ENCODE peak calls at places on chromosome 16, in eight cellular contexts. L is H9; W is stimulated activated CD4-positive, alpha-beta T cell treated with anti-CD3 and anti-CD28 coated beads, Interleukin-2, amount 100 ng/mL, for 48 hours; A is EH; X is anterior cingulate cortex; Z is stimulated activated CD8-positive, alpha-beta memory T cell treated with anti-CD3 and anti-CD28 coated beads, Interleukin-15, amount 100 ng/mL, for 24 hours; E is fibroblast of mammary gland; J is GM04504. U is an unnamed sample.

GRCh38 chr16:10613771-10614485 is 33.5 kb upstream of the EMP2 start:
- DNase-seq in L (no peak), W (no peak), A (no peak), X (no peak), Z (no peak), E (no peak), J (no peak), U (no peak)

GRCh38 chr16:17638134-17638533 is 167.4 kb upstream of the XYLT1 start:
- DNase-seq in L (no peak), W (no peak), A (no peak), X (no peak), Z (no peak), E (no peak), J (no peak), U (no peak)

GRCh38 chr16:58267524-58268243 is 27.1 kb downstream of the PRSS54 start:
- DNase-seq in L (no peak), W (no peak), A (no peak), X (no peak), Z (no peak), E (no peak), J (no peak), U (no peak)

GRCh38 chr16:81175325-81175891 is 63.1 kb upstream of the BCO1 start:
- DNase-seq in L (no peak), W (no peak), A (peak), X (no peak), Z (no peak), E (peak), J (peak), U (no peak)

GRCh38 chr16:81544261-81544660 is 99.7 kb downstream of the CMIP start:
- DNase-seq in L (no peak), W (no peak), A (no peak), X (no peak), Z (no peak), E (no peak), J (no peak), U (no peak)

GRCh38 chr16:1941162-1941923 is 1.7 kb downstream of the MSRB1 start:
- DNase-seq in L (peak), W (no peak), A (no peak), X (no peak), Z (no peak), E (no peak), J (no peak), U (peak)

GRCh38 chr16:69073181-69073669 is 32.2 kb upstream of the HAS3 start:
- DNase-seq in L (no peak), W (no peak), A (peak), X (no peak), Z (no peak), E (peak), J (peak), U (no peak)

GRCh38 chr16:66131156-66131807 is 235.2 kb upstream of the CDH5 start:
- DNase-seq in L (no peak), W (no peak), A (peak), X (no peak), Z (no peak), E (peak), J (no peak), U (no peak)

GRCh38 chr16:85650864-85651811 is 37.6 kb downstream of the GINS2 start:
- DNase-seq in L (no peak), W (no peak), A (no peak), X (peak), Z (no peak), E (no peak), J (no peak), U (no peak)

GRCh38 chr16:138049-138417 is 440 bp downstream of the NPRL3 start:
- DNase-seq in L (peak), W (peak), A (peak), X (no peak), Z (no peak), E (no peak), J (no peak), U (peak)

GRCh38 chr16:17160285-17160854 is 310.4 kb downstream of the XYLT1 start:
- DNase-seq in L (no peak), W (no peak), A (peak), X (no peak), Z (no peak), E (no peak), J (no peak), U (no peak)

GRCh38 chr16:88633684-88634140 is 4.7 kb upstream of the IL17C start:
- DNase-seq in L (peak), W (peak), A (peak), X (no peak), Z (no peak), E (peak), J (no peak), U (peak)

GRCh38 chr16:86665319-86665675 is 86.9 kb downstream of the FOXL1 start:
- DNase-seq in L (no peak), W (no peak), A (peak), X (no peak), Z (no peak), E (peak), J (peak), U (no peak)

GRCh38 chr16:50259334-50260205 is 6.8 kb upstream of the ADCY7 start:
- DNase-seq in L (no peak), W (no peak), A (peak), X (no peak), Z (no peak), E (peak), J (no peak), U (no peak)

GRCh38 chr16:12096828-12097522 is 120.4 kb downstream of the SNX29 start:
- DNase-seq in L (no peak), W (no peak), A (no peak), X (no peak), Z (no peak), E (no peak), J (no peak), U (no peak)

U was measured in WTC11.